ENCODE peak calls at places on chromosomes 11 and 22, in five cellular contexts. One of them, this sample, is unnamed. For H3K4me1, the result is how much of the 10 kb centered on the place peaks cover.

GRCh38 chr11:115577701-115578100 is 73.5 kb upstream of the CADM1 start:
- DNase-seq in heart right ventricle: no peak
- DNase-seq in body of pancreas: no peak
- DNase-seq in gastrocnemius medialis: no peak
- DNase-seq in psoas muscle: no peak
- DNase-seq in this sample: no peak

GRCh38 chr22:25747245-25747944 is 5.4 kb downstream of the MYO18B start:
- DNase-seq in heart right ventricle: no peak
- DNase-seq in body of pancreas: peak
- DNase-seq in psoas muscle: peak
- DNase-seq in gastrocnemius medialis: peak
- DNase-seq in this sample: peak

GRCh38 chr22:37601540-37602442 is 6.8 kb upstream of the GGA1 start:
- DNase-seq in body of pancreas: peak
- DNase-seq in heart right ventricle: no peak
- DNase-seq in gastrocnemius medialis: no peak
- DNase-seq in psoas muscle: no peak
- DNase-seq in this sample: peak

GRCh38 chr22:24816841-24817240 is 10.8 kb downstream of the SGSM1 start:
- DNase-seq in psoas muscle: no peak
- DNase-seq in body of pancreas: no peak
- DNase-seq in gastrocnemius medialis: no peak
- DNase-seq in heart right ventricle: no peak
- DNase-seq in this sample: no peak

GRCh38 chr11:92332986-92333385 is 108.4 kb downstream of the FAT3 start:
- DNase-seq in heart right ventricle: no peak
- DNase-seq in psoas muscle: no peak
- DNase-seq in body of pancreas: no peak
- DNase-seq in gastrocnemius medialis: no peak
- DNase-seq in this sample: no peak

GRCh38 chr11:77375114-77375513 is 73.6 kb upstream of the GDPD4 start:
- DNase-seq in body of pancreas: no peak
- DNase-seq in psoas muscle: no peak
- DNase-seq in heart right ventricle: no peak
- DNase-seq in gastrocnemius medialis: no peak
- DNase-seq in this sample: no peak

GRCh38 chr11:106409681-106410080 is 332.2 kb downstream of the AASDHPPT start:
- DNase-seq in psoas muscle: no peak
- DNase-seq in body of pancreas: no peak
- DNase-seq in heart right ventricle: no peak
- DNase-seq in gastrocnemius medialis: no peak
- DNase-seq in this sample: no peak

GRCh38 chr22:48554893-48555552 is 1272.7 kb downstream of the BRD1 start:
- DNase-seq in heart right ventricle: no peak
- DNase-seq in body of pancreas: no peak
- DNase-seq in gastrocnemius medialis: no peak
- DNase-seq in psoas muscle: no peak
- DNase-seq in this sample: no peak

GRCh38 chr11:71433648-71434450 is 14.3 kb downstream of the DHCR7 start:
- DNase-seq in gastrocnemius medialis: no peak
- DNase-seq in body of pancreas: no peak
- DNase-seq in psoas muscle: peak
- DNase-seq in heart right ventricle: peak
- DNase-seq in this sample: peak

GRCh38 chr11:72079776-72080325 is 491 bp downstream of the NUMA1 start:
- DNase-seq in psoas muscle: no peak
- DNase-seq in heart right ventricle: no peak
- DNase-seq in body of pancreas: peak
- DNase-seq in gastrocnemius medialis: no peak
- DNase-seq in this sample: no peak

GRCh38 chr11:86390499-86390898 is 15.8 kb downstream of the CCDC81 start:
- DNase-seq in gastrocnemius medialis: no peak
- DNase-seq in heart right ventricle: no peak
- DNase-seq in psoas muscle: no peak
- DNase-seq in body of pancreas: no peak
- DNase-seq in this sample: no peak

GRCh38 chr11:26028294-26028954 is 303.5 kb upstream of the ANO3 start:
- DNase-seq in body of pancreas: no peak
- DNase-seq in psoas muscle: no peak
- DNase-seq in gastrocnemius medialis: no peak
- DNase-seq in heart right ventricle: no peak
- DNase-seq in this sample: no peak

GRCh38 chr11:124114942-124115781 is at the start of gene VWA5A:
- DNase-seq in gastrocnemius medialis: peak
- DNase-seq in heart right ventricle: peak
- DNase-seq in body of pancreas: peak
- DNase-seq in psoas muscle: peak
- DNase-seq in this sample: peak

GRCh38 chr11:93080146-93080759 is 110.8 kb downstream of the MTNR1B start:
- DNase-seq in psoas muscle: no peak
- DNase-seq in body of pancreas: no peak
- DNase-seq in heart right ventricle: no peak
- DNase-seq in gastrocnemius medialis: no peak
- DNase-seq in this sample: no peak

GRCh38 chr22:37419370-37419915 is 7.8 kb downstream of the ELFN2 start:
- DNase-seq in body of pancreas: no peak
- DNase-seq in gastrocnemius medialis: no peak
- DNase-seq in heart right ventricle: no peak
- DNase-seq in psoas muscle: no peak
- DNase-seq in this sample: no peak

GRCh38 chr11:3614742-3615171 is 27.0 kb downstream of the ART5 start:
- DNase-seq in psoas muscle: peak
- DNase-seq in gastrocnemius medialis: peak
- DNase-seq in body of pancreas: no peak
- DNase-seq in heart right ventricle: no peak
- DNase-seq in this sample: peak

GRCh38 chr11:26522912-26523610 is 49.0 kb downstream of the MUC15 start:
- DNase-seq in heart right ventricle: no peak
- DNase-seq in body of pancreas: no peak
- DNase-seq in gastrocnemius medialis: no peak
- DNase-seq in psoas muscle: no peak
- DNase-seq in this sample: no peak

GRCh38 chr11:64089915-64090810 is 54.4 kb downstream of the FLRT1 start:
- DNase-seq in heart right ventricle: no peak
- DNase-seq in psoas muscle: no peak
- DNase-seq in body of pancreas: no peak
- DNase-seq in gastrocnemius medialis: no peak
- DNase-seq in this sample: no peak

GRCh38 chr11:116499396-116500001 is 273.3 kb downstream of the BUD13 start:
- DNase-seq in heart right ventricle: peak
- DNase-seq in body of pancreas: peak
- DNase-seq in psoas muscle: peak
- DNase-seq in gastrocnemius medialis: peak
- DNase-seq in this sample: peak

GRCh38 chr11:92979176-92979575 is 9.7 kb downstream of the MTNR1B start:
- DNase-seq in psoas muscle: no peak
- DNase-seq in body of pancreas: no peak
- DNase-seq in gastrocnemius medialis: no peak
- DNase-seq in heart right ventricle: no peak
- DNase-seq in this sample: no peak

GRCh38 chr11:67179892-67180490 is 60.9 kb downstream of the KDM2A start:
- DNase-seq in psoas muscle: no peak
- DNase-seq in heart right ventricle: no peak
- DNase-seq in gastrocnemius medialis: no peak
- DNase-seq in body of pancreas: no peak
- DNase-seq in this sample: no peak

GRCh38 chr22:28791124-28791523 is 9.2 kb downstream of the XBP1 start:
- DNase-seq in body of pancreas: no peak
- DNase-seq in psoas muscle: no peak
- DNase-seq in heart right ventricle: no peak
- DNase-seq in gastrocnemius medialis: no peak
- DNase-seq in this sample: no peak
- H3K4me1 ChIP-seq in body of pancreas: under half
- H3K4me1 ChIP-seq in psoas muscle: under half
- H3K4me1 ChIP-seq in heart right ventricle: under half
- H3K4me1 ChIP-seq in gastrocnemius medialis: under half
- H3K4me1 ChIP-seq in this sample: under half

GRCh38 chr11:129331217-129331616 is 44.4 kb upstream of the BARX2 start:
- DNase-seq in gastrocnemius medialis: no peak
- DNase-seq in heart right ventricle: no peak
- DNase-seq in psoas muscle: no peak
- DNase-seq in body of pancreas: peak
- DNase-seq in this sample: no peak

GRCh38 chr11:129331871-129332274 is 43.8 kb upstream of the BARX2 start:
- DNase-seq in body of pancreas: peak
- DNase-seq in heart right ventricle: peak
- DNase-seq in psoas muscle: peak
- DNase-seq in gastrocnemius medialis: peak
- DNase-seq in this sample: peak

DNA sequence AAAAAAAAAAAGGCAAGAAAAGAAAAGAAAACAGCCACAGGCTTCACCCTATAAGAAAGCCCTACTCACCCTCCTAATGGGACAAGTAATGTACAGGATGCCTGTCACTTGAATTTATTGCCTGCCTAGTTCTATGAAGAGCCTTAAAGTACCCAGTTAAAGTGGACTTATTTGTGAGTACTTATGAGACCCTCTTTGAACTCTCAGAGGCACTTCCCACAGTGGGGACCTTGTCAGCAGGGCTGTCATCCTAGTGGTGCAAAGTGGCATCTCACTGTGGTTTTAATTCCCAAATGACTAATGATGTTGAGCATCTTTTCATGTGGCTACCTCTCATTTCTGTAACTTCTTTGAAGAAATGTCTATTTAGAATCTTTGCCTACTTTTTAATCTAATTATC is 41.8 kb upstream of the BARX2 start:
- DNase-seq in psoas muscle: no peak
- DNase-seq in body of pancreas: no peak
- DNase-seq in heart right ventricle: no peak
- DNase-seq in gastrocnemius medialis: no peak
- DNase-seq in this sample: no peak
- TF ChIP-seq CTCF in psoas muscle: no peak
- TF ChIP-seq CTCF in body of pancreas: no peak
- TF ChIP-seq CTCF in heart right ventricle: no peak
- TF ChIP-seq CTCF in gastrocnemius medialis: no peak
- TF ChIP-seq CTCF in this sample: no peak

DNA sequence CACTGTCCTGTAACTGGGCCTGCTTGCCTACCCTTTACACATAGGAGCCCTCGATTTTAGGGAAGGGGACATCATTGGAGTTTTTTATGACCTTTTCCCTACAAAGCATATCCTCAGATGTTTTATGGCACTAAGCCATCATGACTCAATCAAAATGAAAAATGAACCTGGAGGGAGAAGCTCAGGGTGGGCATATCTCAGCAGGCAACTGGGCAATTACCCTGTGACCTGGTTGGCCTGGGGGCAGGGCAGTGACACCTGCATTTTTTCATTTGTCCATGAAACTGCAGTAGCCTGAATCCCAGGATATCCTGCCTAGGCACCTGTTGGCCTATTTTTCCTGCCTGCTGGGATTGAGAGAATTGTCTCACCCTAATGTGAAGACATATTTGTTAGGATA is 45.2 kb upstream of the BLID start:
- DNase-seq in heart right ventricle: no peak
- DNase-seq in gastrocnemius medialis: no peak
- DNase-seq in body of pancreas: no peak
- DNase-seq in psoas muscle: no peak
- DNase-seq in this sample: no peak
- H3K4me3 ChIP-seq in heart right ventricle: no peak
- H3K4me3 ChIP-seq in gastrocnemius medialis: no peak
- H3K4me3 ChIP-seq in body of pancreas: no peak
- H3K4me3 ChIP-seq in psoas muscle: no peak
- H3K4me3 ChIP-seq in this sample: no peak

DNA sequence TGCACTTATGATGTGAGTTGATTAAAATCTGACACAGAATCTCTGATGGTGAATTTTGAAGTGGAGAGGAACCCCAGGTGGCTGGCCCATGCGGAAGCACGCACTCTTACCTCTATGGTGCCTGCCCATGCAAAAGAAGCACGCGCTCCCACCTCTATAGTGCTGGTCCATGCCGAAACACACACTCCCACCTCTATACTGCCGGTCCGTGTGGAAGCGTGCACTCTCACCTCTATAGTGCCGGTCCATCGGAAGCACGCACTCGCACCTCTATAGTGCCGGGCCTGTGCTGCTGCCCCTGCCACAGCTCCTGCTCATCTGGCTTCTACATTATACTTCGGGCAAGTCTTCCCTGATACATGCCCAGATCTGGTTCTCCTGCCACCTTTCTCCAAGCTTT is 36.8 kb upstream of the SLC25A1 start:
- DNase-seq in heart right ventricle: no peak
- DNase-seq in gastrocnemius medialis: peak
- DNase-seq in psoas muscle: no peak
- DNase-seq in body of pancreas: no peak
- DNase-seq in this sample: no peak
- H3K4me1 ChIP-seq in heart right ventricle: under half
- H3K4me1 ChIP-seq in gastrocnemius medialis: under half
- H3K4me1 ChIP-seq in psoas muscle: under half
- H3K4me1 ChIP-seq in body of pancreas: under half
- H3K4me1 ChIP-seq in this sample: under half

DNA sequence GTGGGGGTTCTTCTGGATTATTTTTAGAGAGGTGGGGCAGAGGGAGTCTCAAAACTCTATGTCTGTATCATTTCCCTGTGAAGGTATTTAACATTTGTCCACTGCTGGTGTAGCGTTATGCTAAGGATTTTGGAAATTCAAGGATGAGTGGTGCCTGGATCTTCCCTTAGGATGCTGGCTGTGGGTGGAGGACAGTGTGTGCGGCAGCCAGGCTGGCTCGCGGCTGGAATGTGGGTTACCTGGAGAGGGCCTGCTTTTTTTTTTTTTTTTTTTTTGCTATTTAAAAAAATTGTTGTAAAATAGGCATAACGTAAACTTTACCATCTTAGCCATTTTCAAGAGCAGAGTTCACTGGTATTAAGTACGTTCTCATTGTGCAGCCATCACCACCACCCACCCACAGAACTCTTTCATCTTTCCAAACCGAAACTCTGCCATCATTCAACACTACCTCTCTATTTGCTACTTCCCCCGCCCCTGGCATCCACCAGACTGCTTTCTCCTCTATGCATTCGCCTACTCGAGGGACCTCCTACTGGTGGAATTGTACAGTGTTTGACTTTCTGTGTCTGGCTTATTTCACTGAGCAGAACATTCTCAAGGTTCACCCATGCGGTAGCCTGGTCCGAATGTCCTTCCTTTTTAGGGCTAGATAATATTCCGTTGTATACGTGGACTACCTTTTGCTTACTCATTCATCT is 67.1 kb downstream of the PARVB start:
- DNase-seq in body of pancreas: no peak
- DNase-seq in gastrocnemius medialis: no peak
- DNase-seq in heart right ventricle: no peak
- DNase-seq in psoas muscle: no peak
- DNase-seq in this sample: no peak
- TF ChIP-seq CTCF in body of pancreas: no peak
- TF ChIP-seq CTCF in gastrocnemius medialis: no peak
- TF ChIP-seq CTCF in heart right ventricle: no peak
- TF ChIP-seq CTCF in psoas muscle: peak
- TF ChIP-seq CTCF in this sample: no peak

GRCh38 chr11:31903225-31904074 is 92.3 kb upstream of the PAX6 start:
- DNase-seq in psoas muscle: no peak
- DNase-seq in gastrocnemius medialis: peak
- DNase-seq in heart right ventricle: peak
- DNase-seq in body of pancreas: no peak
- DNase-seq in this sample: no peak
- H3K4me3 ChIP-seq in psoas muscle: no peak
- H3K4me3 ChIP-seq in gastrocnemius medialis: no peak
- H3K4me3 ChIP-seq in heart right ventricle: no peak
- H3K4me3 ChIP-seq in body of pancreas: no peak
- H3K4me3 ChIP-seq in this sample: no peak